ENCODE peak calls at places on chromosomes 1 and 21, in ten cellular contexts. I, V, T, Z, E, J, P, G, M and F are unnamed samples.

GRCh38 chr1:200453544-200453905 is 43.7 kb upstream of the ZNF281 start:
- DNase-seq in M (no peak), V (no peak), Z (no peak), E (peak), J (peak), G (no peak), T (no peak), P (no peak), I (no peak), F (peak)

GRCh38 chr1:59549903-59550302 is 253.0 kb downstream of the FGGY start:
- DNase-seq in T (no peak), I (no peak), V (no peak), M (peak), E (peak), P (no peak), Z (no peak), G (peak), J (peak), F (peak)

GRCh38 chr1:3548156-3548893 is 63.0 kb downstream of the MEGF6 start:
- DNase-seq in V (peak), I (no peak), Z (no peak), M (no peak), P (no peak), G (no peak), T (no peak), E (peak), J (peak), F (peak)

GRCh38 chr21:41932191-41932575 is 21.6 kb downstream of the C2CD2 start:
- DNase-seq in G (no peak), M (no peak), P (no peak), T (no peak), V (no peak), I (no peak), Z (peak), J (peak), E (peak), F (peak)

GRCh38 chr1:9659328-9659727 is 7.8 kb downstream of the PIK3CD start:
- DNase-seq in I (no peak), M (no peak), T (no peak), G (peak), P (no peak), E (peak), V (no peak), J (peak), Z (peak), F (peak)

GRCh38 chr1:93824869-93825268 is 54.1 kb downstream of the DNTTIP2 start:
- DNase-seq in J (no peak), Z (peak), P (no peak), E (no peak), T (no peak), G (no peak), V (no peak), I (no peak), M (no peak), F (no peak)

GRCh38 chr1:163168053-163168452 is 34.7 kb downstream of the RGS5 start:
- DNase-seq in J (peak), Z (peak), E (peak), M (no peak), V (no peak), T (no peak), G (no peak), P (no peak), I (no peak), F (peak)

GRCh38 chr21:45994086-45994661 is 12.6 kb downstream of the COL6A1 start:
- DNase-seq in G (no peak), P (no peak), J (no peak), Z (no peak), E (no peak), T (peak), I (no peak), V (no peak), M (no peak), F (peak)

GRCh38 chr21:45319461-45320211 is 31.9 kb upstream of the POFUT2 start:
- DNase-seq in M (no peak), J (no peak), E (peak), V (no peak), P (no peak), G (no peak), Z (peak), T (no peak), I (no peak), F (peak)

GRCh38 chr1:31683997-31684396 is 19.8 kb downstream of the COL16A1 start:
- DNase-seq in Z (no peak), M (peak), I (peak), G (no peak), V (no peak), J (no peak), T (peak), E (no peak), P (no peak), F (no peak)

GRCh38 chr1:119885903-119886783 is 10.2 kb downstream of the ADAM30 start:
- DNase-seq in G (peak), J (peak), M (peak), I (peak), V (peak), T (peak), P (no peak), E (no peak), Z (peak), F (peak)

GRCh38 chr21:31873275-31873695 is 465 bp downstream of the HUNK start:
- DNase-seq in T (peak), I (peak), M (peak), P (no peak), V (peak), Z (no peak), E (no peak), G (no peak), J (no peak), F (no peak)

GRCh38 chr1:29410476-29410875 is 174.2 kb downstream of the PTPRU start:
- DNase-seq in E (no peak), Z (no peak), M (no peak), P (no peak), I (no peak), G (no peak), V (no peak), T (no peak), J (no peak), F (no peak)

GRCh38 chr1:10387611-10388386 is 11.1 kb upstream of the PGD start:
- DNase-seq in V (no peak), T (no peak), I (no peak), E (peak), Z (peak), G (no peak), J (peak), M (no peak), P (no peak), F (peak)

GRCh38 chr1:106727171-106727570 is 329.3 kb upstream of the PRMT6 start:
- DNase-seq in Z (no peak), E (no peak), V (no peak), G (no peak), P (peak), M (no peak), J (no peak), I (no peak), T (no peak), F (no peak)

GRCh38 chr1:205588691-205589445 is 42.9 kb downstream of the ELK4 start:
- DNase-seq in T (peak), P (no peak), I (no peak), Z (peak), G (no peak), E (peak), J (peak), V (no peak), M (peak), F (peak)

GRCh38 chr1:3777647-3778589 is 5.4 kb downstream of the SMIM1 start:
- DNase-seq in E (no peak), M (no peak), Z (no peak), I (no peak), T (no peak), J (no peak), V (peak), G (no peak), P (no peak), F (no peak)

DNA sequence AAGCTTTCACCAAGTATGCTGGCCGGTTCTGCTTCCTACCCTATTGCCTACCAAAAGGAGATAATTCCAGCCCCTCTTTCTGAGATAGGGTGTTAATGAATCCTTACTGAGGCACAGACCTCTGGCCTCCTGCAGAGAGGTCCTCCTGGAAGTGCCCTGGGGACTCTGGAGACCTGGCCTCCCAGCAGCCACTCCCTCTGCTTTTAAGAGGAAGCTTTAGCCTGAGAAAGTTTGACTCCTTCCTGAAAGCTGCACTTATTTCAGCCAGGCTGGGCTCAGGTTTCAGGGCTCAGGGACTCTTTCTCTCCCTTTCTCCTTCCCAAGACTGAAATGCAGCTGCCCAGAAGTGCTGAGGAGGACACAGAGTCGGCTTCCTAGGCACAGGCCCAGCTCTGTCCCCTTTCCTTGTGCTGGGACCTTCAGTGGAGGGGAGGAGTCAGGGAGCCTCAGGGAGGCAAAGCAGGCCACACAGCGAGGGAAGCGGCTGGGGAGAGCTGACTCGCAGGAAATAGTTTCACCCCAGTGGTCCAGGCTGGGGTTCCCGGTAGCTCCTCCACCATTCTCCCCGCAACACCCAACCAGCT is 137.2 kb downstream of the NAV1 start:
- DNase-seq in V (peak), T (no peak), J (peak), M (peak), P (no peak), G (no peak), E (no peak), I (no peak), Z (peak), F (peak)
- TF ChIP-seq CTCF in V (no peak), T (no peak), J (no peak), M (no peak), P (no peak), G (no peak), E (no peak), I (no peak), Z (no peak), F (no peak)

GRCh38 chr1:46555081-46555432 is 3.6 kb upstream of the KNCN start:
- DNase-seq in T (no peak), I (no peak), E (no peak), V (no peak), P (no peak), J (no peak), Z (no peak), M (no peak), G (no peak), F (no peak)
- H3K4me3 ChIP-seq in T (no peak), I (no peak), E (no peak), V (no peak), P (no peak), J (no peak), Z (no peak), M (no peak), G (no peak), F (no peak)

DNA sequence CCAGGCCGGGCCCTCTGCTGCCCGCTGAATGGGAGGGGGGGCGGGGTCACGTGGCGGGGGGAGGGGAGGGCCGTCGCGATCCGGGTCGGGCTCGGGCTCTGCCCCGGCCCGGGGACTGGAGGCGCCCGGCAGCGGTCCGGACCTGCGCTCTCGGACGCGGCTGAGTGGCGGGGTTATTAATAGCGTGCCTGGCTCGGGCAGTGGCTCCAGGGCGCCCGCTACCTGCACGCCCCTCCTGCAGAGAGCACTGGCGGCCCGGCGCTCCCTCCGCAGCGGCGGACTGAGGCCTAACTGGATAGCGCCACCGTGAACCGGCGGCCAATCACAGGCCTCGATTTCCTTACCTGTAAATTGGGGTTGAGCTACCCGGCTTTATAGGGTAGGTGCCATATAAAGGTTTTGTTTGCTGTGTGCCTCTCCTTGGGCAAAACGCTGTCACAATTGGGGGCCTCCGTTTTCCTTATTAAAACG is 28.0 kb downstream of the AHDC1 start:
- DNase-seq in J (peak), I (peak), E (no peak), T (peak), M (peak), Z (no peak), P (no peak), V (peak), G (peak), F (no peak)
- TF ChIP-seq CTCF in J (no peak), I (peak), E (no peak), T (peak), M (no peak), Z (no peak), P (peak), V (no peak), G (peak), F (no peak)

DNA sequence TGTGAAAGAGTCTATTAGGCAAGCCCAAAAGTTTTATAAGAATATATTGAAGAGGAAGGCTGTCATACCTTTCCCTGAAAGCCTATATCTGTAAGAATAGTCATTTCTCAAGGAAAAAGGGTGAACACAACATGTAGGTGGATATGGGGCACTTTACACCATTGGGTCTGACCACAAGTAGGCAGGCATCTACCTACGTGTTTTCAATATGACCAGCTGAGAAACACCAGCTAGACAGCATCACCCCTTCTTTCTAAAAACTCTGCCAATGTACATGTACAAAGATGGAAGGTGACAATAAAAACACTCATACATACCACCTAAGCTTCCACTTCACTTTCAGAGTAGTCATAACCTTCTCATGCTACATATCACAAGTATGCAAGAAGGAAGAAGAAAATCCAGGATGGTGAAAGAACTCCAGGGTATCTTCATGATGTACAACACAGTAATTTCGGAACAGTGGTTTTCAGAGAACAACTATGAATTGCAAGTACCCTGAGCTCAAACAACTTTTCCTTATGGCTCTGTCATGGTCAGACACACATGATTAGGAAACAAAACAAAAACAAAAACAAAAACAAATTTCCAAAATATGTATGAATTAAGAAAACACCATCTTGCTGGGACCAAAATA is 98.5 kb upstream of the ADGRL2 start:
- DNase-seq in G (no peak), M (no peak), T (no peak), E (no peak), P (no peak), J (no peak), I (no peak), Z (no peak), V (no peak), F (peak)
- H3K4me3 ChIP-seq in G (no peak), M (no peak), T (no peak), E (no peak), P (no peak), J (no peak), I (no peak), Z (no peak), V (no peak), F (no peak)

GRCh38 chr1:230768903-230769570 is 21.8 kb downstream of the CAPN9 start:
- DNase-seq in T (no peak), J (peak), M (no peak), Z (peak), G (no peak), I (no peak), P (no peak), V (no peak), E (peak), F (peak)

GRCh38 chr1:230772457-230773395 is 25.5 kb downstream of the CAPN9 start:
- DNase-seq in V (peak), G (no peak), J (peak), M (no peak), P (no peak), I (peak), E (peak), Z (peak), T (peak), F (peak)

GRCh38 chr1:230770317-230770716 is 23.1 kb downstream of the CAPN9 start:
- DNase-seq in J (no peak), T (no peak), I (no peak), V (no peak), Z (no peak), G (no peak), M (no peak), E (no peak), P (no peak), F (no peak)

GRCh38 chr1:230771773-230772354 is 24.7 kb downstream of the CAPN9 start:
- DNase-seq in P (no peak), T (no peak), E (no peak), Z (no peak), M (no peak), G (no peak), V (no peak), J (no peak), I (no peak), F (no peak)

DNA sequence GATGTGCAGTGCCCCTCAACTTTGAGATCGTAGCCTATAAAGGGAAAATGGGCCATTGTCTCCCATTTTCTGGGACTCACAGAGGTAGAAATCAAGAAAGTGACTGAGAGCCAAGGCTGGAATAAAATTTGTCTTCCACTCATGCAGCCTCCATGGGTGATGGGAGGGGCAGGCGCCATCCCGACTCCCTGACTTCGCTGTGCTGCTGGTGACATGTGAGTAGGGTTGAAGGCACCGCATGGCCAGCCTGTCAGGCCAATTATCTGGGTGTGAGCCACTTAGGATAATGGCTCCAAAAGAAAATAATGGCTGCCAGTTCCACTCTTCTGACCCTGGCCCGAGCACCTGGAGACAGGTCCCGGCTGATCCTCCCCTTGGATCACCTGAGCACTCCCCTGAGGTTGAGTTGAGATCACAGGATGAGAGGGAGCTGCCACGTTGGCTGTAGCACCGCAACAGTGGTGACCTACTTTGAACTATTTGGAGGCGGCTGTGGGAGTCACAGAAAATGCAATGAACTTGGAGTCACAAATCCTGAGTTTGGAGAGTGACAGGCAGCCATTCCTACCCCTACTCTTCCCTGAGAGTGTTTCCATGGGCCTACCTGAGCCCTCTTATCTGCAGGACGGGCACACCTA is 26.3 kb downstream of the CAPN9 start:
- DNase-seq in M (no peak), T (no peak), J (no peak), V (no peak), E (no peak), I (no peak), P (no peak), Z (no peak), G (no peak), F (no peak)
- TF ChIP-seq CTCF in M (no peak), T (no peak), J (no peak), V (no peak), E (no peak), I (no peak), P (no peak), Z (no peak), G (no peak), F (no peak)